ENCODE peak calls at places on chromosomes 11 and 22, in four cellular contexts. V is HepG2, G is GM12878, N is H1. U is an unnamed sample.

GRCh38 chr22:19802001-19802880 is 41.7 kb downstream of the TBX1 start:
- DNase-seq in G (no peak), N (no peak), V (no peak), U (no peak)

GRCh38 chr11:38791346-38791961 is 2193.4 kb upstream of the RAG2 start:
- DNase-seq in G (no peak), V (peak; percentile 54), N (no peak), U (peak; percentile 68)

GRCh38 chr22:20154602-20155183 is 3.8 kb upstream of the CCDC188 start:
- DNase-seq in N (no peak), G (no peak), V (no peak), U (no peak)

GRCh38 chr22:37973271-37974170 is 10.8 kb downstream of the SOX10 start:
- DNase-seq in G (no peak), V (no peak), N (no peak), U (no peak)

GRCh38 chr11:92932023-92932422 is 37.4 kb upstream of the MTNR1B start:
- DNase-seq in N (no peak), V (no peak), G (no peak), U (no peak)

GRCh38 chr22:25919452-25919851 is 177.5 kb downstream of the MYO18B start:
- DNase-seq in V (no peak), N (no peak), G (no peak), U (no peak)

GRCh38 chr11:128422576-128423370 is 164.6 kb downstream of the ETS1 start:
- DNase-seq in V (no peak), N (no peak), G (no peak), U (no peak)

GRCh38 chr11:6472934-6473333 is 807 bp downstream of the TRIM3 start:
- DNase-seq in N (no peak), G (no peak), V (no peak), U (no peak)

GRCh38 chr11:12769834-12770345 is 95.7 kb downstream of the TEAD1 start:
- DNase-seq in N (no peak), V (no peak), G (no peak), U (no peak)

GRCh38 chr11:2908130-2908529 is 21.1 kb downstream of the PHLDA2 start:
- DNase-seq in N (no peak), V (no peak), G (no peak), U (no peak)

GRCh38 chr22:28923826-28924732 is 40.7 kb downstream of the ZNRF3 start:
- DNase-seq in N (no peak), V (peak; percentile 98), G (no peak), U (no peak)

GRCh38 chr11:112612283-112612849 is 348.9 kb upstream of the NCAM1 start:
- DNase-seq in G (no peak), V (no peak), N (no peak), U (no peak)

GRCh38 chr11:20353829-20354434 is 9.6 kb upstream of the HTATIP2 start:
- DNase-seq in V (peak; percentile 46), N (peak; percentile 53), G (no peak), U (no peak)

GRCh38 chr11:12434255-12434654 is 56.9 kb downstream of the PARVA start:
- DNase-seq in V (no peak), N (no peak), G (no peak), U (no peak)

GRCh38 chr11:6251990-6252473 is 7.6 kb upstream of the CCKBR start:
- DNase-seq in G (no peak), N (no peak), V (no peak), U (no peak)

GRCh38 chr22:39512026-39512425 is 8.3 kb upstream of the ATF4 start:
- DNase-seq in V (no peak), N (no peak), G (no peak), U (no peak)

GRCh38 chr11:75254326-75254725 is 13.8 kb downstream of the TPBGL start:
- DNase-seq in N (no peak), G (no peak), V (no peak), U (no peak)

GRCh38 chr11:93921695-93922468 is 71.5 kb upstream of the VSTM5 start:
- DNase-seq in G (peak; percentile 4), V (peak; percentile 56), N (peak; percentile 71), U (peak; percentile 78)

GRCh38 chr22:40193429-40194421 is 16.0 kb downstream of the TNRC6B start:
- DNase-seq in G (no peak), V (no peak), N (peak; percentile 63), U (peak; percentile 62)

GRCh38 chr11:134445601-134446325 is 33.7 kb upstream of the B3GAT1 start:
- DNase-seq in G (no peak), N (no peak), V (no peak), U (no peak)

GRCh38 chr11:133918606-133919260 is 38.0 kb downstream of the IGSF9B start:
- DNase-seq in V (no peak), G (no peak), N (no peak), U (no peak)

GRCh38 chr22:33605686-33606085 is 314.6 kb downstream of the LARGE1 start:
- DNase-seq in N (no peak), V (no peak), G (no peak), U (no peak)

DNA sequence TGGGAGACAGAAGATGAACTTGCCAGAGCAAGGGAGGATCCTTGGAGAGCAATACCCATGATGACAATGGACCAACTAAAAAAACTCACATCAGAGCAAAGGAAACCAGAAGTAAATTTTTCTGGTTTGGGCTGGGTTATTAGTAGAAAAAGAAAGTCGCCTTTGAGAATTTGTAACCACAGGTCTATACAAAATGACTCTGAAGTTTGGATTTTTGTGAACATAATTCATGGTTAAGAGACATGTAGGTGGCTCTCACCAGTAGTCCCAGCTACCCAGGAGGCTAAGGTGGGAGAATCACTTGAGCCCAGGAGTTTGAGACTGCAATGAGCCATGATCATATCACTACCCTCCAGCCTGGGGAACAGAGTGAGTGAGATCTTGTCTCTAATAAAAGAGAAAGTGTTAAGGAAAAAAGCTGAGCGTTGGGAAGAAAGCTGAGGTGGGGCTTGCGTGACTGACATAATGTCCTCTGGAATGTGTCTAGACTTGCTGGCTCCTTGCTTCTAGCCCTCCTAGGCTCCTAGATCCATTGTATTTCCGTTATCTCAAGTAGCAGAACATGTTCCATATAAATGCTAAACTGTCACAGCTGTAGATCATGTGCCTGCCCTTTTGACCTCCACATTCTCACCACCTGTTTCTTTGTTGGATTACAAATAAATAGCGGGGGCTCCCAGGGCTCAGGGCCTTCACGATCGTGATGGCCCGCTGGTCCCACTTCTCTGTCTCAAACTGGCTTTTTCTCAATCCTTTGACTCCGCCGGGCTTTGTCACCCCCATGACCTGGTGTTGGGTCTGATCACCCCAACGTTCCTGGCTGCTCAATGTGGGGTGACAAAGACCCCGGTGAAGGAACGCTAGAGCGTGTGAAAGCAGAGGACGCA is 56.2 kb upstream of the SC5D start:
- DNase-seq in N (no peak), V (no peak), G (peak; percentile 74), U (no peak)
- H3K9ac ChIP-seq in N (no peak overlapping the region), V (no peak overlapping the region), G (peak overlapping the region; percentile 76), U (no peak overlapping the region)

GRCh38 chr11:68251770-68252169 is 20.0 kb downstream of the C11orf24 start:
- DNase-seq in V (no peak), N (no peak), G (no peak), U (no peak)
- TF ChIP-seq SUZ12 in V (no peak), N (no peak), G (no peak), U (no peak)

GRCh38 chr11:33689506-33689905 is 11.1 kb downstream of the C11orf91 start:
- DNase-seq in N (peak; percentile 24), G (no peak), V (no peak), U (no peak)

GRCh38 chr11:33692013-33692504 is 8.6 kb downstream of the C11orf91 start:
- DNase-seq in G (no peak), N (no peak), V (peak; percentile 76), U (no peak)

GRCh38 chr11:33689089-33689488 is 11.5 kb downstream of the C11orf91 start:
- DNase-seq in G (no peak), N (no peak), V (no peak), U (no peak)

GRCh38 chr11:33691051-33691864 is 9.4 kb downstream of the C11orf91 start:
- DNase-seq in N (no peak), V (peak; percentile 78), G (no peak), U (no peak)

GRCh38 chr11:33690290-33691050 is 10.2 kb downstream of the C11orf91 start:
- DNase-seq in G (no peak), V (peak; percentile 46), N (no peak), U (no peak)
- H3K9ac ChIP-seq in G (no peak overlapping the region), V (peak overlapping the region; percentile 12), N (no peak overlapping the region), U (no peak overlapping the region)

DNA sequence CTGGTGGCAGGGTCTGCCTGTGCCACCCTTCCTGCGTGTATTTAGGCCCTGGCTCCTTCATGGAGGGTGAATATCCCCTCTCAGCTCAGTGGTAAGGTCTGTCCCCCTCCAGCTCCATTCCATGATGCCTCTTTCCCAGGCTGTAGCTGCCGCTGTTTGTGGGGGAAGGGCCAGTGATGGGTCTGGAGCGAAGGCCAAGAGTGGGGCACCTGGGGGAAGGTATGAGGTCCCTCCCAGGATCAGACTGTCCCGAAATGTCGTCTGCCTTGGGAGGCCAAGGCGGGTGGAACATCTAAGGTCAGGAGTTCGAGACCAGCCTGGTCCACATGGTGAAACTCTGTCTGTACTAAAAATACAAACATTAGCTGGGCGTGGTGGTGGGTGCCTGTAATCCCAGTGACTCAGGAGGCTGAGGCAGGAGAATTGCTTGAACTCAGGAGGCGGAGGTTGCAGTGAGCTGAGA is 1.1 kb downstream of the CD151 start:
- DNase-seq in G (no peak), N (no peak), V (no peak), U (no peak)
- TF ChIP-seq SUZ12 in G (no peak), N (no peak), V (no peak), U (no peak)

GRCh38 chr11:68825603-68826002 is 16.1 kb downstream of the CPT1A start:
- DNase-seq in N (peak; percentile 54), G (no peak), V (peak; percentile 58), U (no peak)

GRCh38 chr11:68826726-68827125 is 15.0 kb downstream of the CPT1A start:
- DNase-seq in V (no peak), G (no peak), N (no peak), U (no peak)

GRCh38 chr11:68827733-68828132 is 14.0 kb downstream of the CPT1A start:
- DNase-seq in N (no peak), G (no peak), V (peak; percentile 16), U (no peak)

GRCh38 chr11:68828957-68829356 is 12.8 kb downstream of the CPT1A start:
- DNase-seq in N (no peak), V (no peak), G (no peak), U (no peak)

DNA sequence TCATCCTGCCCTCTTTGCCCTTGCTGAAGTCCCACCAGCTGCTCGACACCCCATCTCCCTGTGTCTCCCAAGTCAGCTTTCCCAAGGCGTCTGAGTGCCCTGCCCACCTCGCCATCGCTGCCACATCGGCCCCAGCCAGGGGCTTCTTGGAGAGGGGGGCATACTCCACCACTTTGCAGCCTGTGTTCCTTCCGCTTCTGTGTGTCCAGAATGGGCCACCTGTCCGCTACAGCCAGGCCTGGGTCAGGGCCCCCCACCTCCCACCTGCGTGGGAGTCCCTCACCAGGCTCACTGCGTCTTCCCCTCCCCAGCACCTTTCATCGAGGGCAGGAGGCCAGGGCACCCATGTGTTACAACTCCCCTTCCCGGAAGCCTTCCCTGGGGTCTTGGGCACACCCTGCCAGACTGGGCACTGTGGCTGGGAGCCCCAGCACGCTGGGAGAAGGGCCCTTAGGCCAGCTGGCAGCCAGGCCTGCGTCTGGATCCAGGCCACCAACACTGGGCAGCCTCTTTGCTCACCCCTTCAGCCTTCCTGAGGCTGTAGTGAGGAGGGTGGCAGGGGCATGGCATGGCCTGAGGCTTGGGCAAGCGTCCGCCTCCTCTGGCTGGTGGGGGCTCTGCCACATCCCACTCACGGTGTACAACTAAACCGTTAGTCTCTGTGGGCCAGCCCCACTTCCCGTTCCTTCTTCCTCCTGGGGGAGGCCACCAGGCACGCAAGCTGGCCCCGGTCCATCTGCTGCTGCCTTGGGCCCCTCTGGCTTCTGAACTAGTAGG is 13.4 kb downstream of the CPT1A start:
- DNase-seq in G (no peak), N (no peak), V (no peak), U (no peak)
- H3K9ac ChIP-seq in G (peak overlapping the region; percentile 40), N (no peak overlapping the region), V (no peak overlapping the region), U (peak overlapping the region; percentile 10)

GRCh38 chr11:69659591-69659990 is 15.6 kb downstream of the LTO1 start:
- DNase-seq in V (no peak), N (no peak), G (no peak), U (no peak)
- TF ChIP-seq SUZ12 in V (no peak), N (no peak), G (no peak), U (no peak)